ENCODE peak calls at places on chromosomes 16 and 17, in nine cellular contexts. T is cardiac muscle cell; J is endodermal cell; N is neuronal stem cell; R is fibroblast of lung; X is ascending aorta; S is A549; W is CD4-positive, alpha-beta memory T cell; K is mesendoderm. M is an unnamed sample. For H3K4me1, the result is how much of the 10 kb centered on the place peaks cover.

GRCh38 chr16:50989047-50989446 is 162.0 kb downstream of the SALL1 start:
- DNase-seq in T (no peak), J (no peak), N (no peak), R (no peak), X (no peak), S (no peak), W (no peak), K (no peak), M (no peak)

GRCh38 chr16:19853973-19854876 is 30.4 kb downstream of the GPRC5B start:
- DNase-seq in T (no peak), J (peak), N (no peak), R (no peak), X (no peak), S (no peak), W (no peak), K (peak), M (no peak)

GRCh38 chr16:4500283-4500682 is 24.1 kb downstream of the HMOX2 start:
- DNase-seq in T (peak), J (no peak), N (no peak), R (peak), X (no peak), S (peak), W (no peak), K (peak), M (no peak)

GRCh38 chr17:21001813-21002221 is 41.0 kb downstream of the USP22 start:
- DNase-seq in T (no peak), J (no peak), N (no peak), R (peak), X (no peak), S (no peak), W (no peak), K (no peak), M (no peak)

GRCh38 chr16:80277182-80277581 is 263.6 kb upstream of the DYNLRB2 start:
- DNase-seq in T (no peak), J (peak), N (no peak), R (no peak), X (no peak), S (no peak), W (no peak), K (peak), M (no peak)

GRCh38 chr17:48567646-48568354 is 10.3 kb downstream of the HOXB4 start:
- DNase-seq in T (no peak), J (no peak), N (no peak), R (no peak), X (no peak), S (no peak), W (no peak), K (no peak), M (no peak)

GRCh38 chr16:23496826-23497542 is 13.3 kb downstream of the GGA2 start:
- DNase-seq in T (no peak), J (no peak), N (no peak), R (peak), X (no peak), S (no peak), W (no peak), K (no peak), M (no peak)

GRCh38 chr16:83418565-83418964 is 389.2 kb upstream of the HSBP1 start:
- DNase-seq in T (no peak), J (no peak), N (no peak), R (no peak), X (no peak), S (no peak), W (no peak), K (peak), M (no peak)

GRCh38 chr16:89319883-89320716 is 102.6 kb downstream of the ZNF778 start:
- DNase-seq in T (peak), J (no peak), N (no peak), R (peak), X (peak), S (peak), W (no peak), K (peak), M (peak)

GRCh38 chr17:40501499-40501911 is at the start of gene TNS4:
- DNase-seq in T (no peak), J (peak), N (no peak), R (no peak), X (no peak), S (peak), W (no peak), K (no peak), M (peak)

GRCh38 chr16:8173111-8173644 is 417.1 kb downstream of the TMEM114 start:
- DNase-seq in T (peak), J (peak), N (peak), R (peak), X (no peak), S (peak), W (no peak), K (peak), M (no peak)

GRCh38 chr16:55465077-55465896 is 13.7 kb upstream of the MMP2 start:
- DNase-seq in T (peak), J (peak), N (peak), R (peak), X (peak), S (peak), W (peak), K (peak), M (peak)
- H3K4me3 ChIP-seq in T (no peak), J (no peak), N (no peak), R (peak), X (peak), S (no peak), W (no peak), K (no peak), M (no peak)

GRCh38 chr17:57868007-57868774 is 18.3 kb upstream of the MRPS23 start:
- DNase-seq in T (no peak), J (peak), N (peak), R (peak), X (peak), S (peak), W (no peak), K (peak), M (peak)

GRCh38 chr17:57871155-57871554 is 21.3 kb upstream of the MRPS23 start:
- DNase-seq in T (no peak), J (no peak), N (no peak), R (no peak), X (no peak), S (no peak), W (no peak), K (no peak), M (no peak)

GRCh38 chr17:57870283-57870635 is 20.4 kb upstream of the MRPS23 start:
- DNase-seq in T (no peak), J (no peak), N (no peak), R (no peak), X (no peak), S (no peak), W (no peak), K (no peak), M (no peak)

GRCh38 chr17:57868775-57869598 is 19.1 kb upstream of the MRPS23 start:
- DNase-seq in T (no peak), J (no peak), N (no peak), R (no peak), X (no peak), S (no peak), W (no peak), K (no peak), M (no peak)

GRCh38 chr17:57869599-57870282 is 19.9 kb upstream of the MRPS23 start:
- DNase-seq in T (no peak), J (no peak), N (no peak), R (peak), X (no peak), S (peak), W (no peak), K (no peak), M (no peak)
- H3K4me1 ChIP-seq in T (under half), J (under half), N (under half), R (half or more), X (under half), S (half or more), W (under half), K (under half), M (under half)

DNA sequence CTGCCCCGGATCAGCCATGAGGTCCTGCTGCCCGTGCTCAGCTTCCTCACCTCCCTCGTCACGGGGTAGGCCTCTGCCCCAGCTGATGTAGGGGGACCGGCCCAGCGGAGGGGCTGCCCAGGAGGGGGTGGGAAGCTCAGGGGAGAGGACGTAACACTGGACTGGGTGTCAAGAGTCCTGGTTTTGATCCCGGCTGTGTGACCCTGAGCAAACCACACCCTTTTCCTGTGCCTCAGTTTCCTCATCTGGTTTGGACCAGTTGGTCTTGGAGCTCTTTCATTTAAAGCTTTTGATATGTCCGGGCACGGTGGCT is 6.6 kb downstream of the WDR81 start:
- DNase-seq in T (no peak), J (no peak), N (no peak), R (no peak), X (no peak), S (no peak), W (no peak), K (no peak), M (no peak)
- H3K4me3 ChIP-seq in T (no peak), J (no peak), N (no peak), R (no peak), X (no peak), S (no peak), W (no peak), K (no peak), M (no peak)

GRCh38 chr17:81027591-81028505 is 7.1 kb upstream of the BAIAP2 start:
- DNase-seq in T (no peak), J (no peak), N (no peak), R (no peak), X (no peak), S (no peak), W (no peak), K (no peak), M (peak)

GRCh38 chr17:81029859-81030258 is 5.1 kb upstream of the BAIAP2 start:
- DNase-seq in T (no peak), J (no peak), N (no peak), R (no peak), X (no peak), S (no peak), W (no peak), K (no peak), M (no peak)

GRCh38 chr17:81027038-81027437 is 7.9 kb upstream of the BAIAP2 start:
- DNase-seq in T (no peak), J (no peak), N (no peak), R (no peak), X (no peak), S (no peak), W (no peak), K (no peak), M (peak)

GRCh38 chr17:81026266-81027036 is 8.5 kb upstream of the BAIAP2 start:
- DNase-seq in T (no peak), J (no peak), N (no peak), R (no peak), X (no peak), S (no peak), W (no peak), K (no peak), M (peak)

DNA sequence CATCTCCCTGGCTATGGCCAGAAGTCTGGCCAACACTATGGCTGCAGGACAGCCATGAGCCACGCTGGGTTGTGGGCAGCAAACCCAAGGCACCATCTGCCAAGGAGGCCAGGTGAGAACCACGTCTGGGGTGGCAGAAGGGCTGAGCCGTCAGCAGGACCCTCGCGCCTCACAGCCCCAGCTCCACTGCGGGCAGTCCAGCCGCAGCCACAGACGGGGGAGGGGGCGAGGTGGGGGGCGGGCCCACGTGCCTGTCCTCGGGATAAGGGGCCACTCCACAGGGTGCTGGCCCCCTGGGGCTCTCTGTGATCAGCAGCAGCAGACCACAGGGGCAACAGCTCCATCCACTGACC is 6.5 kb upstream of the BAIAP2 start:
- DNase-seq in T (no peak), J (no peak), N (no peak), R (no peak), X (no peak), S (no peak), W (no peak), K (no peak), M (peak)
- H3K4me1 ChIP-seq in T (under half), J (under half), N (under half), R (under half), X (under half), S (under half), W (under half), K (under half), M (under half)

GRCh38 chr17:79745641-79746105 is 14.9 kb downstream of the ENPP7 start:
- DNase-seq in T (no peak), J (no peak), N (no peak), R (no peak), X (no peak), S (no peak), W (no peak), K (no peak), M (no peak)

GRCh38 chr17:79749156-79749815 is 18.5 kb downstream of the ENPP7 start:
- DNase-seq in T (no peak), J (no peak), N (no peak), R (peak), X (no peak), S (peak), W (no peak), K (no peak), M (no peak)

GRCh38 chr17:79747508-79748295 is 17.0 kb downstream of the ENPP7 start:
- DNase-seq in T (peak), J (peak), N (no peak), R (no peak), X (no peak), S (no peak), W (no peak), K (peak), M (no peak)

GRCh38 chr17:79748296-79749099 is 17.8 kb downstream of the ENPP7 start:
- DNase-seq in T (no peak), J (peak), N (no peak), R (no peak), X (no peak), S (no peak), W (no peak), K (no peak), M (no peak)

GRCh38 chr17:79746955-79747507 is 16.3 kb downstream of the ENPP7 start:
- DNase-seq in T (no peak), J (peak), N (no peak), R (no peak), X (no peak), S (no peak), W (no peak), K (peak), M (no peak)
- H3K4me3 ChIP-seq in T (no peak), J (no peak), N (no peak), R (no peak), X (no peak), S (no peak), W (no peak), K (no peak), M (no peak)

DNA sequence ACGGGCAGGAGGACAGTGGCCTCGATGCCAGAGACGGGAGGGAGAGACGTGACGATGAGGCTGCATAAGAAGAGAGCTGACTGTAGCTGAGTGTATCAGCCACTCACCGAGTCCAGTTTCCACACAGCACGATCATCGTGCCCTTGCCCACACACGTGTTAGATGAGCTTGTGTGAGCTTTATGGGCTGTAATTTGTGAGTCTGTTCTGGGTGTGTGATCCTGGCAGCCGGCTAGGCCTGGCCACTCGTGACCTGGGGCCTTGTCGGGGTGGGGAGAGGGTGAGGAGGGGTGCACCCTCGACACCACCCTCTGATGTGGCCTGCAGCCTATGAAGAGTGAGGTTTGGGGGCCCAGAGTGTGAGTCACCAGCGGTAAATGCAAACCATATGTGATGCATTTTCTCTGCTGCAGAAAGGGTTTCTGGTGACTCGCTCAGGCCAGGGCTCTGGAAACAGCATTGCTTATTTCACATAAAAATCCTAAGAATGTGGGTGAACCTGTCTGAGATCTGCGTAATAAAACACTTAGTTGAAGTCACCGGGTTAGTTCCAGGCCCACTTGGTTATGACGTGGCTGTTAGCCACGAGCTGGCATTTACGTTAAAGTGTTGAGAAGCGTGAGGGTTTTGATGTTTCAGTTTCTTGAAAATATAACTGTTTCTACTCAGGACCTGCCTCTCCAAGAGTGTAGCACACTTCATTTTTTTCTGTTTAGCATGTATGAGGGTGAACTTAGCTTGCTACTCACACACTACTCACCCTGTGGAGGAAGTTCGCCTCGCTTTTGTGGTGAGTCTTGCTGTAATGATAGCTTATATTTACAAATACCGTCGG is 4.2 kb downstream of the METRNL start:
- DNase-seq in T (no peak), J (peak), N (no peak), R (peak), X (no peak), S (peak), W (peak), K (peak), M (peak)
- H3K4me1 ChIP-seq in T (under half), J (under half), N (under half), R (under half), X (under half), S (under half), W (under half), K (under half), M (half or more)